ENCODE peak calls at places on chromosomes 3 and 15, in eight cellular contexts. One of them, this sample, is unnamed. For H3K4me1, the result is how much of the 10 kb centered on the place peaks cover.

GRCh38 chr15:43463542-43463941 is 29.4 kb downstream of the TP53BP1 start:
- DNase-seq in mucosa of descending colon: no peak
- DNase-seq in pancreas: no peak
- DNase-seq in A549: no peak
- DNase-seq in breast epithelium: no peak
- DNase-seq in right cardiac atrium: no peak
- DNase-seq in left ventricle myocardium inferior: no peak
- DNase-seq in psoas muscle: no peak
- DNase-seq in this sample: no peak

GRCh38 chr15:74328331-74329056 is 39.0 kb downstream of the CYP11A1 start:
- DNase-seq in mucosa of descending colon: no peak
- DNase-seq in pancreas: no peak
- DNase-seq in A549: no peak
- DNase-seq in breast epithelium: no peak
- DNase-seq in right cardiac atrium: peak
- DNase-seq in left ventricle myocardium inferior: no peak
- DNase-seq in psoas muscle: no peak
- DNase-seq in this sample: no peak

GRCh38 chr15:85976986-85977385 is 102.7 kb upstream of the AGBL1 start:
- DNase-seq in mucosa of descending colon: no peak
- DNase-seq in pancreas: no peak
- DNase-seq in A549: no peak
- DNase-seq in breast epithelium: no peak
- DNase-seq in right cardiac atrium: no peak
- DNase-seq in left ventricle myocardium inferior: no peak
- DNase-seq in psoas muscle: no peak
- DNase-seq in this sample: no peak

GRCh38 chr3:133487920-133488540 is 85.5 kb upstream of the CDV3 start:
- DNase-seq in mucosa of descending colon: peak
- DNase-seq in pancreas: no peak
- DNase-seq in A549: peak
- DNase-seq in breast epithelium: no peak
- DNase-seq in right cardiac atrium: no peak
- DNase-seq in left ventricle myocardium inferior: no peak
- DNase-seq in psoas muscle: no peak
- DNase-seq in this sample: no peak

GRCh38 chr3:69323941-69324340 is 61.9 kb downstream of the FRMD4B start:
- DNase-seq in mucosa of descending colon: no peak
- DNase-seq in pancreas: no peak
- DNase-seq in A549: no peak
- DNase-seq in breast epithelium: no peak
- DNase-seq in right cardiac atrium: no peak
- DNase-seq in left ventricle myocardium inferior: no peak
- DNase-seq in psoas muscle: no peak
- DNase-seq in this sample: no peak

GRCh38 chr3:72050048-72050632 is 265.2 kb upstream of the PROK2 start:
- DNase-seq in mucosa of descending colon: no peak
- DNase-seq in pancreas: no peak
- DNase-seq in A549: no peak
- DNase-seq in breast epithelium: no peak
- DNase-seq in right cardiac atrium: no peak
- DNase-seq in left ventricle myocardium inferior: no peak
- DNase-seq in psoas muscle: no peak
- DNase-seq in this sample: no peak

GRCh38 chr3:121855555-121855954 is 20.5 kb downstream of the EAF2 start:
- DNase-seq in mucosa of descending colon: no peak
- DNase-seq in pancreas: no peak
- DNase-seq in A549: peak
- DNase-seq in breast epithelium: no peak
- DNase-seq in right cardiac atrium: no peak
- DNase-seq in left ventricle myocardium inferior: no peak
- DNase-seq in psoas muscle: no peak
- DNase-seq in this sample: no peak

GRCh38 chr15:60667190-60667868 is 188.4 kb upstream of the ICE2 start:
- DNase-seq in mucosa of descending colon: no peak
- DNase-seq in pancreas: no peak
- DNase-seq in A549: no peak
- DNase-seq in breast epithelium: no peak
- DNase-seq in right cardiac atrium: no peak
- DNase-seq in left ventricle myocardium inferior: no peak
- DNase-seq in psoas muscle: no peak
- DNase-seq in this sample: no peak

GRCh38 chr3:46284981-46285683 is 42.9 kb downstream of the CCR3 start:
- DNase-seq in mucosa of descending colon: no peak
- DNase-seq in pancreas: no peak
- DNase-seq in A549: no peak
- DNase-seq in breast epithelium: no peak
- DNase-seq in right cardiac atrium: no peak
- DNase-seq in left ventricle myocardium inferior: peak
- DNase-seq in psoas muscle: peak
- DNase-seq in this sample: no peak

GRCh38 chr3:46282041-46282440 is 39.8 kb downstream of the CCR3 start:
- DNase-seq in mucosa of descending colon: no peak
- DNase-seq in pancreas: no peak
- DNase-seq in A549: no peak
- DNase-seq in breast epithelium: no peak
- DNase-seq in right cardiac atrium: no peak
- DNase-seq in left ventricle myocardium inferior: no peak
- DNase-seq in psoas muscle: no peak
- DNase-seq in this sample: no peak

GRCh38 chr3:46285931-46286330 is 43.7 kb downstream of the CCR3 start:
- DNase-seq in mucosa of descending colon: no peak
- DNase-seq in pancreas: no peak
- DNase-seq in A549: no peak
- DNase-seq in breast epithelium: no peak
- DNase-seq in right cardiac atrium: no peak
- DNase-seq in left ventricle myocardium inferior: no peak
- DNase-seq in psoas muscle: no peak
- DNase-seq in this sample: no peak

GRCh38 chr3:46282696-46283095 is 40.4 kb downstream of the CCR3 start:
- DNase-seq in mucosa of descending colon: no peak
- DNase-seq in pancreas: no peak
- DNase-seq in A549: no peak
- DNase-seq in breast epithelium: no peak
- DNase-seq in right cardiac atrium: no peak
- DNase-seq in left ventricle myocardium inferior: no peak
- DNase-seq in psoas muscle: no peak
- DNase-seq in this sample: no peak

DNA sequence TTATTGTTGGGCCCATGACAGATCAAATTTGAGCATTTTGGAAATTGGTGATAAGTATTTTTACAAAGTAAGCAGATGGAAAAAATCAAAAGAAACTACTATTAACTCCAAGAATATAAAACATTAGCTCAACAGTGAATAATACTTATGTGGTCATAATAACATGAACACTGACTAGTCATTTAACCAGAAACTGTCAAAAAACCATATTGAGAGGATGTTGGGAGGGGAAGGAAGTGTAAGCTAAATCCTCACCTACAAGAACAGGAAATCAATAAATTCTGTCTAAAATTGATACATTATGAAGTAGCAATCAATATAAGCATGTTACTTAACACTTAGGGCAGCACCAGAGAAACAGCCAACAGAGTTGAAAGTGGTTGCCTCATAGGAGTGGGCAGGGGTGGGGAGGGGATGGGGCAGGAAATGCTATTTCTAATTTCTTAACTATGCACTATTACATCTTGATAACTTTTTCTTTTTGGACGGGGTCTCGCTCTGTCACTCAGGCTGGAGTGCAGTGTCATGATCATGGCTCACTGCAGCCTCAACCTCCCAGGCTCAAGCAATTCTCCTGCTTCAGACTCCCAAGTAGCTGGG is 41.7 kb downstream of the CCR3 start:
- DNase-seq in mucosa of descending colon: no peak
- DNase-seq in pancreas: no peak
- DNase-seq in A549: no peak
- DNase-seq in breast epithelium: no peak
- DNase-seq in right cardiac atrium: no peak
- DNase-seq in left ventricle myocardium inferior: no peak
- DNase-seq in psoas muscle: no peak
- DNase-seq in this sample: no peak
- H3K4me1 ChIP-seq in mucosa of descending colon: under half
- H3K4me1 ChIP-seq in pancreas: under half
- H3K4me1 ChIP-seq in A549: under half
- H3K4me1 ChIP-seq in breast epithelium: under half
- H3K4me1 ChIP-seq in right cardiac atrium: under half
- H3K4me1 ChIP-seq in left ventricle myocardium inferior: under half
- H3K4me1 ChIP-seq in psoas muscle: under half
- H3K4me1 ChIP-seq in this sample: under half

DNA sequence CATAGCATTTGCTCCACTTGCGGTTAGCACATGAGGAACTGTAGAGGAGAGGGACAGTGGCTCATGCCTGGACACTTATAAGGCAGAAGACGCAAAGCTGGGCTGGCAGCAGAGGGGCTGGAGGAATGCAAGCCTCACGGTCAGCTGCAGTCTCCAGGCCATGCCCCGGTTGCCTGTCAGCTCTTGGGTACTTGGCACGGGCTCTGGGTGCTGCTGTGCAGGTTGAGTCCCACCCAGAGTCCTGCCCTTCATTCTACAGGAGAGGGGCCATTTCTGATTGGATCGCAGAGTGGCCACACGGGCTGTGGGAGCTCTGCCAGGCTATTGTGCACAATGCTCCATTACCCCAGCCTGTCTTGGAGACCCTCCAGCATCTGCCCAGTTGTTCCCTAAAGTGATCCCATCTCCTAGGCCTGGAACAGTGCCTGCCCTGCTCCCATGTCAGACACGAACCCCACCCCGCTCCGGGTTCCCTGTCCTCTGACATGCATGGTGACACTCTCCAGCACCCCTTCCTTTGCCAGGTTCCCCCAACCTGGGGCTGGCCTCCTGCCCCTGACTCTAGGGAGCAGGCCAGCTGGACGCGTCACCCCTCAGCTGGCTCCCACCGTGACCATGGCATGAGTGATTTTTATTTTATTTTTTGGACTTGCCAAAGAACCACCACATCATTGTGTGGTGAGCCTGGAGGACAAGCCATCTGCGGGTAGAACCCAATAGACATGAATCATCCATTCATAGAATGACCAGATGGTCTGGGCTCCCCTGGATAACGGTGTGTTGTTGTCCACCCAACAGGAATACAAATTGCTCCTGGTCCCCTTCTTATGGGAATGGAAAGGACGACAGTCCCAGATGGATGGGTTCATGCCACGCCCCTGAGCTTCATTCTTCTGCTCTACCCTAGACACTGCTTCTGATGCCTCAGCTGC is 51.0 kb upstream of the KLF13 start:
- DNase-seq in mucosa of descending colon: no peak
- DNase-seq in pancreas: no peak
- DNase-seq in A549: no peak
- DNase-seq in breast epithelium: no peak
- DNase-seq in right cardiac atrium: no peak
- DNase-seq in left ventricle myocardium inferior: no peak
- DNase-seq in psoas muscle: peak
- DNase-seq in this sample: no peak
- H3K4me3 ChIP-seq in mucosa of descending colon: no peak
- H3K4me3 ChIP-seq in pancreas: no peak
- H3K4me3 ChIP-seq in A549: no peak
- H3K4me3 ChIP-seq in breast epithelium: no peak
- H3K4me3 ChIP-seq in right cardiac atrium: no peak
- H3K4me3 ChIP-seq in left ventricle myocardium inferior: no peak
- H3K4me3 ChIP-seq in psoas muscle: no peak
- H3K4me3 ChIP-seq in this sample: no peak

DNA sequence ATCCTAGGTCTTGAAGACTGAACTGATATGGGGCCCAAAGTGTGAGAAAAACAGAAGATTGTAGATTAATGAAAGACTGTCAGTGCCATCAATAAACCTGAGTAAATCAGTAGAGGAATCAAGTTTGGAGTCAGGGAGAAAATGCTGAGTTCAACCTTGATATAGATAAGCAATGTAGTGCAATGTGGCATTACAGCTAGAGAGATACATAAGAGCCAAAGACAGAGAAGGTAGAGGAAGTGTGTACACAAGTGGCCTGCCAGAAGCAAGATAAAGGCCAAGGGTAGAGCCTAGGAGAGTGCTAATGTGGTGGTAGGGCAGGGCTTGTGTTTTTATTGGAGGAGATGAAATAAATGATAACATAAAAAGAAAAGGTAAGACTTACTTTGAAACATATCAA is 26.0 kb upstream of the EID1 start:
- DNase-seq in mucosa of descending colon: no peak
- DNase-seq in pancreas: no peak
- DNase-seq in A549: no peak
- DNase-seq in breast epithelium: no peak
- DNase-seq in right cardiac atrium: no peak
- DNase-seq in left ventricle myocardium inferior: no peak
- DNase-seq in psoas muscle: no peak
- DNase-seq in this sample: no peak
- H3K4me1 ChIP-seq in mucosa of descending colon: under half
- H3K4me1 ChIP-seq in pancreas: under half
- H3K4me1 ChIP-seq in A549: under half
- H3K4me1 ChIP-seq in breast epithelium: under half
- H3K4me1 ChIP-seq in right cardiac atrium: under half
- H3K4me1 ChIP-seq in left ventricle myocardium inferior: under half
- H3K4me1 ChIP-seq in psoas muscle: under half
- H3K4me1 ChIP-seq in this sample: under half

GRCh38 chr3:160482796-160483195 is 33.2 kb upstream of the TRIM59 start:
- DNase-seq in mucosa of descending colon: no peak
- DNase-seq in pancreas: no peak
- DNase-seq in A549: no peak
- DNase-seq in breast epithelium: no peak
- DNase-seq in right cardiac atrium: no peak
- DNase-seq in left ventricle myocardium inferior: no peak
- DNase-seq in psoas muscle: no peak
- DNase-seq in this sample: no peak

GRCh38 chr3:160481856-160482255 is 32.3 kb upstream of the TRIM59 start:
- DNase-seq in mucosa of descending colon: no peak
- DNase-seq in pancreas: no peak
- DNase-seq in A549: no peak
- DNase-seq in breast epithelium: no peak
- DNase-seq in right cardiac atrium: no peak
- DNase-seq in left ventricle myocardium inferior: no peak
- DNase-seq in psoas muscle: no peak
- DNase-seq in this sample: no peak

GRCh38 chr3:160490166-160490565 is 40.6 kb upstream of the TRIM59 start:
- DNase-seq in mucosa of descending colon: no peak
- DNase-seq in pancreas: no peak
- DNase-seq in A549: no peak
- DNase-seq in breast epithelium: no peak
- DNase-seq in right cardiac atrium: no peak
- DNase-seq in left ventricle myocardium inferior: no peak
- DNase-seq in psoas muscle: no peak
- DNase-seq in this sample: no peak

GRCh38 chr3:160486459-160486869 is 36.9 kb upstream of the TRIM59 start:
- DNase-seq in mucosa of descending colon: no peak
- DNase-seq in pancreas: no peak
- DNase-seq in A549: peak
- DNase-seq in breast epithelium: no peak
- DNase-seq in right cardiac atrium: no peak
- DNase-seq in left ventricle myocardium inferior: no peak
- DNase-seq in psoas muscle: no peak
- DNase-seq in this sample: no peak

DNA sequence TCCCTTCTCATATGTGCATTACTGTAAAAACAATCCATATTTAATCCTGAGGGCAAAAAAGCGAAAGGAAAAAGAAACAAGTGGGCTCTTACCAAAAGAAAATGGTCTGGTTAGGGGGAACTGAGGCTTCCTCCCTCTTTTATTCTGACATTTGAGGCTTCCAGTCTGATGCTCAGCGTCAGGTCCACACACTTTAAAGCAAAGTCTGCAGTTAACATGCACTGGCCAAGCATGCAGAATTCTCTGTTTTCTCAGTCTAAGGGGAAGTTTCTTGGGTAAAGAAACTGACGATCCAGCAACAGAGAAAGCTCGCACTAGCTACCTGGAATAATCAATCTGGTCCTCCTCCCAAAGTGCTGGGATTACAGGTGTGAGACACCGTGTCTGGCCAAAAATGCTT is 36.3 kb upstream of the TRIM59 start:
- DNase-seq in mucosa of descending colon: no peak
- DNase-seq in pancreas: no peak
- DNase-seq in A549: no peak
- DNase-seq in breast epithelium: no peak
- DNase-seq in right cardiac atrium: no peak
- DNase-seq in left ventricle myocardium inferior: no peak
- DNase-seq in psoas muscle: no peak
- DNase-seq in this sample: no peak
- H3K4me3 ChIP-seq in mucosa of descending colon: no peak
- H3K4me3 ChIP-seq in pancreas: no peak
- H3K4me3 ChIP-seq in A549: peak
- H3K4me3 ChIP-seq in breast epithelium: no peak
- H3K4me3 ChIP-seq in right cardiac atrium: no peak
- H3K4me3 ChIP-seq in left ventricle myocardium inferior: peak
- H3K4me3 ChIP-seq in psoas muscle: peak
- H3K4me3 ChIP-seq in this sample: peak

This sample was measured in thoracic aorta.